ENCODE peak calls at places on chromosomes 12 and 14, in seven cellular contexts. T is renal cortical epithelial cell; M is dermis microvascular lymphatic vessel endothelial cell; U is CD4-positive, alpha-beta T cell; S is skeletal muscle cell; E is stimulated activated CD4-positive, alpha-beta T cell treated with anti-CD3 and anti-CD28 coated beads, Interleukin-1b, Interleukin-23, amount 100 ng/mL, for 24 hours; Q is glutamatergic neuron. W is an unnamed sample.

GRCh38 chr12:646303-647038 is 16.8 kb downstream of the NINJ2 start:
- DNase-seq in T (no peak), M (peak), U (no peak), S (no peak), E (no peak), Q (no peak), W (no peak)

GRCh38 chr12:62846506-62846905 is 88.4 kb downstream of the PPM1H start:
- DNase-seq in T (peak), M (no peak), U (no peak), S (no peak), E (no peak), Q (no peak), W (no peak)

GRCh38 chr14:95396221-95396620 is 76.5 kb upstream of the CLMN start:
- DNase-seq in T (no peak), M (no peak), U (no peak), S (no peak), E (no peak), Q (no peak), W (no peak)

GRCh38 chr14:20934148-20934762 is 21.0 kb upstream of the RNASE2 start:
- DNase-seq in T (no peak), M (no peak), U (no peak), S (no peak), E (peak), Q (peak), W (peak)

GRCh38 chr14:54220122-54220691 is 176.6 kb upstream of the CDKN3 start:
- DNase-seq in T (no peak), M (no peak), U (no peak), S (no peak), E (no peak), Q (peak), W (peak)

GRCh38 chr14:58954052-58954451 is 234.4 kb upstream of the DAAM1 start:
- DNase-seq in T (no peak), M (no peak), U (no peak), S (no peak), E (no peak), Q (no peak), W (no peak)

GRCh38 chr14:92568621-92569479 is 55.3 kb downstream of the RIN3 start:
- DNase-seq in T (no peak), M (no peak), U (no peak), S (no peak), E (no peak), Q (no peak), W (no peak)

GRCh38 chr12:105409881-105410471 is 79.5 kb downstream of the C12orf75 start:
- DNase-seq in T (no peak), M (peak), U (no peak), S (peak), E (no peak), Q (peak), W (no peak)

GRCh38 chr14:99964979-99965378 is 100.2 kb upstream of the EVL start:
- DNase-seq in T (no peak), M (no peak), U (no peak), S (no peak), E (no peak), Q (no peak), W (no peak)

GRCh38 chr12:53948650-53949593 is 5.8 kb upstream of the HOXC12 start:
- DNase-seq in T (no peak), M (no peak), U (no peak), S (no peak), E (no peak), Q (no peak), W (no peak)

GRCh38 chr12:3421599-3421998 is 69.4 kb upstream of the PRMT8 start:
- DNase-seq in T (no peak), M (no peak), U (no peak), S (no peak), E (no peak), Q (no peak), W (no peak)

GRCh38 chr14:75980856-75981255 is 939 bp downstream of the TGFB3 start:
- DNase-seq in T (no peak), M (no peak), U (no peak), S (no peak), E (no peak), Q (no peak), W (no peak)

GRCh38 chr12:11947218-11947617 is 123.5 kb upstream of the BCL2L14 start:
- DNase-seq in T (no peak), M (no peak), U (no peak), S (no peak), E (no peak), Q (no peak), W (no peak)

GRCh38 chr12:41190360-41190759 is 2.2 kb downstream of the PDZRN4 start:
- DNase-seq in T (peak), M (no peak), U (no peak), S (no peak), E (no peak), Q (no peak), W (no peak)

GRCh38 chr12:78473561-78473960 is 391.0 kb upstream of the SYT1 start:
- DNase-seq in T (no peak), M (no peak), U (no peak), S (no peak), E (no peak), Q (no peak), W (no peak)

GRCh38 chr14:104464907-104465306 is 114.7 kb upstream of the C14orf180 start:
- DNase-seq in T (no peak), M (no peak), U (no peak), S (no peak), E (no peak), Q (no peak), W (no peak)

GRCh38 chr12:30515351-30515750 is 180.3 kb downstream of the IPO8 start:
- DNase-seq in T (no peak), M (peak), U (no peak), S (no peak), E (no peak), Q (no peak), W (no peak)

GRCh38 chr12:64585085-64585484 is 25.2 kb upstream of the RASSF3 start:
- DNase-seq in T (no peak), M (no peak), U (no peak), S (no peak), E (no peak), Q (no peak), W (no peak)

GRCh38 chr14:77364146-77364545 is 12.7 kb downstream of the TMED8 start:
- DNase-seq in T (peak), M (no peak), U (no peak), S (no peak), E (no peak), Q (no peak), W (no peak)

GRCh38 chr14:101120636-101121398 is 217.3 kb upstream of the RTL1 start:
- DNase-seq in T (no peak), M (no peak), U (no peak), S (no peak), E (no peak), Q (no peak), W (no peak)

GRCh38 chr14:75049731-75050201 is 1.5 kb downstream of the MLH3 start:
- DNase-seq in T (no peak), M (no peak), U (no peak), S (no peak), E (no peak), Q (no peak), W (no peak)

GRCh38 chr12:17333287-17333686 is 727.3 kb upstream of the LMO3 start:
- DNase-seq in T (peak), M (no peak), U (no peak), S (no peak), E (no peak), Q (no peak), W (no peak)

GRCh38 chr14:68896132-68896531 is 83.0 kb downstream of the ACTN1 start:
- DNase-seq in T (no peak), M (no peak), U (no peak), S (no peak), E (no peak), Q (no peak), W (no peak)

GRCh38 chr12:53977596-53978464 is 3.1 kb upstream of the HOTAIR start:
- DNase-seq in T (no peak), M (no peak), U (no peak), S (no peak), E (no peak), Q (no peak), W (no peak)

GRCh38 chr12:32126720-32127119 is 20.1 kb downstream of the BICD1 start:
- DNase-seq in T (peak), M (no peak), U (no peak), S (no peak), E (no peak), Q (no peak), W (no peak)

GRCh38 chr12:4112290-4112689 is 161.3 kb upstream of the CCND2 start:
- DNase-seq in T (no peak), M (no peak), U (no peak), S (no peak), E (no peak), Q (no peak), W (no peak)

GRCh38 chr14:55118761-55119160 is 10.3 kb upstream of the LGALS3 start:
- DNase-seq in T (no peak), M (no peak), U (no peak), S (no peak), E (no peak), Q (no peak), W (no peak)

GRCh38 chr12:130664252-130664651 is 51.8 kb downstream of the RIMBP2 start:
- DNase-seq in T (no peak), M (no peak), U (no peak), S (no peak), E (no peak), Q (no peak), W (no peak)

GRCh38 chr12:52321433-52321832 is 235 bp upstream of the KRT83 start:
- DNase-seq in T (no peak), M (no peak), U (no peak), S (no peak), E (no peak), Q (no peak), W (no peak)

W was measured in T-helper 2 cell.